ENCODE peak calls at places on chromosomes 16 and 17, in seven cellular contexts. F is cardiac fibroblast, V is esophagus squamous epithelium, M is fibroblast of pulmonary artery, K is pancreas, Z is fibroblast of villous mesenchyme, A is lower leg skin. J is an unnamed sample.

GRCh38 chr17:67390646-67391480 is 13.8 kb downstream of the PITPNC1 start:
- DNase-seq in F (peak), V (no peak), M (peak), K (peak), Z (peak), A (no peak), J (peak)

GRCh38 chr16:3819741-3820724 is 60.5 kb downstream of the CREBBP start:
- DNase-seq in F (peak), V (no peak), M (peak), K (peak), Z (peak), A (no peak), J (no peak)

GRCh38 chr16:85174871-85175723 is 62.8 kb upstream of the CIBAR2 start:
- DNase-seq in F (no peak), V (no peak), M (peak), K (no peak), Z (no peak), A (no peak), J (no peak)

GRCh38 chr17:67359960-67360817 is 6.2 kb downstream of the PSMD12 start:
- DNase-seq in F (peak), V (no peak), M (peak), K (no peak), Z (no peak), A (no peak), J (peak)

GRCh38 chr16:66107661-66108060 is 258.8 kb upstream of the CDH5 start:
- DNase-seq in F (peak), V (no peak), M (peak), K (no peak), Z (peak), A (no peak), J (no peak)

GRCh38 chr17:62597920-62598319 is 29.6 kb upstream of the MRC2 start:
- DNase-seq in F (peak), V (no peak), M (peak), K (no peak), Z (peak), A (no peak), J (no peak)

GRCh38 chr17:73706428-73706827 is 62.2 kb upstream of the SDK2 start:
- DNase-seq in F (no peak), V (no peak), M (no peak), K (no peak), Z (no peak), A (no peak), J (no peak)

GRCh38 chr17:67378444-67379250 is 1.6 kb downstream of the PITPNC1 start:
- DNase-seq in F (peak), V (no peak), M (peak), K (peak), Z (peak), A (peak), J (peak)

GRCh38 chr17:2547176-2547575 is 35.5 kb upstream of the METTL16 start:
- DNase-seq in F (peak), V (no peak), M (peak), K (no peak), Z (peak), A (no peak), J (no peak)

GRCh38 chr16:70430667-70431536 is 8.0 kb downstream of the ST3GAL2 start:
- DNase-seq in F (no peak), V (no peak), M (no peak), K (no peak), Z (peak), A (no peak), J (peak)

GRCh38 chr17:3003401-3004149 is 59.8 kb downstream of the OR1D5 start:
- DNase-seq in F (no peak), V (no peak), M (no peak), K (no peak), Z (no peak), A (no peak), J (peak)

GRCh38 chr16:87203060-87203656 is 114.0 kb downstream of the C16orf95 start:
- DNase-seq in F (peak), V (no peak), M (peak), K (no peak), Z (peak), A (no peak), J (peak)

GRCh38 chr17:56908061-56908542 is 5.7 kb downstream of the TRIM25 start:
- DNase-seq in F (no peak), V (no peak), M (no peak), K (no peak), Z (no peak), A (no peak), J (peak)

DNA sequence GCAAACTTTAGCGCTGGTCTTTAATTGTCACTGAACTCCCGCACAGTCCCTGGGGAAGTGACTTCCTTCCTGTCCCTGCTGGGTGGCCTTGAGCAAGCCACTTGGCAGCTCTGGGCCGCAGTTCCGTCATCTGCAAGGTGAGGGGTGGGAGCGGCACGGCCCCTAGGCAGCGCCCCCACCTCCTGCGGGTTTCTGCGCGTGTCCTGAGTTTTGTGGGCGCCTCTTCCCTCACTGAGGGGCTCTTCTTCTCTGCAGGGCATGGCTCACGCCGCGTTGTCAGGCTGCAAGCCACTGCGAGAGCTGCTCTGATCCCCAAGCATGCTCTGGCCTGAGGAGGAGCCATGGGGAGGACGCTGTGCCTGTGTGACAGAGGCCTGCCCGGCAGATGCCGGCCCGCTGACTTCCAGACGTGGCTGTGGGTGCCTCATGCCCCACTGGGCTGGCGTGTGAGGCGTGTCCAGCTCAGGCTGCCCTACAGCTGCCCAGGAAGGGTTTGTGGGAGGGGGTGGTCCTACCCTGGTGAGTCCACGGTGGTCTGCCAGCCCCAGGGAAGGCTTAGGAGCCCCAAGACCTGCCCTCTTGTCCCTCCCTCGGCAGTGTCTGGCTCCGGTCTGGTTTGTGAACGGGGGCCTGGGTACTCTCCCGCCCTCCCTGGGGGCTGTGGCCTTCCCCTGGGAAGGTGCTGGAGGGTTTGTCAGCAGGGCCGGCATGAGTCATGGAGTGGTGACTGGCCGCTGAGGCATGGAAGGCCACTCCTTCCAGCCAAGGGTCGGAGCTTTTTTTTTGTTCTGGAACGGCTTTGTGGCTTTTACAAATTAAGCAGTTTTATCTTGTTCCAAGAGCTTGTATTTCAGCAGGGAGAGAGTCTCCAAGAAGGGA is 182.0 kb downstream of the SEC14L1 start:
- DNase-seq in F (peak), V (no peak), M (peak), K (no peak), Z (peak), A (peak), J (peak)
- H3K4me3 ChIP-seq in F (peak), V (no peak), M (peak), K (no peak), Z (peak), A (no peak), J (peak)

GRCh38 chr17:40303706-40304450 is 5.1 kb upstream of the RARA start:
- DNase-seq in F (peak), V (no peak), M (peak), K (no peak), Z (peak), A (peak), J (no peak)

GRCh38 chr17:40298726-40299125 is 10.3 kb upstream of the RARA start:
- DNase-seq in F (peak), V (no peak), M (peak), K (no peak), Z (no peak), A (no peak), J (no peak)

GRCh38 chr17:40303009-40303657 is 5.8 kb upstream of the RARA start:
- DNase-seq in F (peak), V (no peak), M (peak), K (no peak), Z (peak), A (peak), J (peak)

GRCh38 chr17:40304464-40304863 is 4.5 kb upstream of the RARA start:
- DNase-seq in F (peak), V (no peak), M (peak), K (no peak), Z (peak), A (peak), J (no peak)

GRCh38 chr17:40301315-40301714 is 7.7 kb upstream of the RARA start:
- DNase-seq in F (no peak), V (no peak), M (no peak), K (no peak), Z (no peak), A (peak), J (no peak)
- TF ChIP-seq CTCF in F (no peak), V (no peak), M (no peak), K (peak), Z (peak), A (no peak), J (no peak)

GRCh38 chr17:76528528-76529223 is 8.8 kb downstream of the CYGB start:
- DNase-seq in F (peak), V (no peak), M (peak), K (no peak), Z (peak), A (no peak), J (peak)

GRCh38 chr17:76529224-76529642 is 8.3 kb downstream of the CYGB start:
- DNase-seq in F (peak), V (no peak), M (peak), K (no peak), Z (peak), A (peak), J (no peak)

GRCh38 chr17:76530826-76531500 is 6.5 kb downstream of the CYGB start:
- DNase-seq in F (no peak), V (no peak), M (no peak), K (no peak), Z (no peak), A (no peak), J (no peak)

GRCh38 chr17:76530489-76530814 is 7.1 kb downstream of the CYGB start:
- DNase-seq in F (no peak), V (no peak), M (no peak), K (no peak), Z (no peak), A (no peak), J (no peak)

GRCh38 chr17:76529643-76530488 is 7.6 kb downstream of the CYGB start:
- DNase-seq in F (peak), V (no peak), M (peak), K (no peak), Z (peak), A (peak), J (no peak)
- H3K4me3 ChIP-seq in F (peak), V (no peak), M (no peak), K (no peak), Z (peak), A (no peak), J (no peak)

GRCh38 chr16:82456683-82457082 is 170.1 kb upstream of the CDH13 start:
- DNase-seq in F (peak), V (no peak), M (peak), K (peak), Z (peak), A (no peak), J (peak)
- TF ChIP-seq CTCF in F (peak), V (peak), M (peak), K (peak), Z (peak), A (no peak), J (peak)

GRCh38 chr16:19497181-19497580 is 24.7 kb downstream of the GDE1 start:
- DNase-seq in F (no peak), V (no peak), M (no peak), K (no peak), Z (no peak), A (no peak), J (no peak)
- H3K4me3 ChIP-seq in F (no peak), V (no peak), M (no peak), K (no peak), Z (no peak), A (no peak), J (no peak)

J was measured in GM12865.